ENCODE peak calls at places on chromosomes 1 and 21, in six cellular contexts. K is Panc1, J is neural crest cell, V is IMR-90, X is H1, Q is dorsolateral prefrontal cortex. N is an unnamed sample.

GRCh38 chr21:37368536-37369279 is 2.1 kb downstream of the DYRK1A start:
- DNase-seq in K (no peak), Q (no peak), V (peak), J (no peak), X (no peak), N (no peak)

GRCh38 chr1:57131701-57132394 is 166.0 kb upstream of the C8B start:
- DNase-seq in K (no peak), X (no peak), J (no peak), Q (no peak), V (peak), N (no peak)

GRCh38 chr1:201116091-201116490 is 3.9 kb upstream of the CACNA1S start:
- DNase-seq in K (no peak), J (no peak), V (no peak), X (no peak), Q (no peak), N (no peak)

GRCh38 chr1:67716800-67717199 is 31.8 kb downstream of the GADD45A start:
- DNase-seq in Q (no peak), X (no peak), V (peak), K (no peak), J (no peak), N (no peak)

GRCh38 chr21:42775891-42776290 is 103.4 kb downstream of the WDR4 start:
- DNase-seq in V (no peak), Q (no peak), J (no peak), K (no peak), X (no peak), N (no peak)

GRCh38 chr1:204323887-204324286 is 35.8 kb downstream of the PLEKHA6 start:
- DNase-seq in X (no peak), J (no peak), V (peak), Q (no peak), K (peak), N (no peak)

GRCh38 chr1:36321119-36321951 is 2.1 kb downstream of the EVA1B start:
- DNase-seq in J (peak), X (peak), Q (no peak), K (no peak), V (peak), N (no peak)

GRCh38 chr1:50348449-50349241 is 74.6 kb downstream of the DMRTA2 start:
- DNase-seq in V (peak), Q (no peak), J (peak), X (peak), K (peak), N (peak)

GRCh38 chr1:165679282-165680036 is 18.9 kb downstream of the ALDH9A1 start:
- DNase-seq in J (no peak), K (no peak), V (no peak), X (no peak), Q (no peak), N (no peak)

GRCh38 chr21:24023936-24024335 is 1583.3 kb downstream of the MRPL39 start:
- DNase-seq in Q (no peak), X (no peak), K (no peak), J (no peak), V (no peak), N (no peak)

GRCh38 chr1:93728480-93729131 is 47.0 kb upstream of the BCAR3 start:
- DNase-seq in V (no peak), X (no peak), Q (no peak), K (no peak), J (no peak), N (no peak)

GRCh38 chr1:223243441-223244050 is 100.5 kb upstream of the TLR5 start:
- DNase-seq in V (no peak), K (no peak), Q (no peak), X (no peak), J (no peak), N (no peak)

GRCh38 chr1:231778009-231778719 is 151.6 kb downstream of the DISC1 start:
- DNase-seq in Q (no peak), K (no peak), X (no peak), V (peak), J (no peak), N (no peak)

GRCh38 chr1:7454052-7454815 is 316.9 kb upstream of the VAMP3 start:
- DNase-seq in J (peak), X (no peak), V (peak), Q (no peak), K (no peak), N (no peak)

GRCh38 chr1:155136728-155137127 is 1.1 kb downstream of the SLC50A1 start:
- DNase-seq in J (no peak), Q (no peak), V (no peak), K (no peak), X (peak), N (no peak)

GRCh38 chr1:34418166-34418565 is 241.5 kb downstream of the C1orf94 start:
- DNase-seq in Q (no peak), K (no peak), J (no peak), X (no peak), V (no peak), N (no peak)

GRCh38 chr1:34415140-34415539 is 238.4 kb downstream of the C1orf94 start:
- DNase-seq in Q (no peak), V (no peak), K (no peak), X (no peak), J (no peak), N (no peak)

GRCh38 chr1:34419662-34420061 is 243.0 kb downstream of the C1orf94 start:
- DNase-seq in V (no peak), K (no peak), J (no peak), X (peak), Q (no peak), N (no peak)
- TF ChIP-seq CTCF in V (no peak), K (no peak), J (no peak), X (peak), Q (no peak), N (peak)

DNA sequence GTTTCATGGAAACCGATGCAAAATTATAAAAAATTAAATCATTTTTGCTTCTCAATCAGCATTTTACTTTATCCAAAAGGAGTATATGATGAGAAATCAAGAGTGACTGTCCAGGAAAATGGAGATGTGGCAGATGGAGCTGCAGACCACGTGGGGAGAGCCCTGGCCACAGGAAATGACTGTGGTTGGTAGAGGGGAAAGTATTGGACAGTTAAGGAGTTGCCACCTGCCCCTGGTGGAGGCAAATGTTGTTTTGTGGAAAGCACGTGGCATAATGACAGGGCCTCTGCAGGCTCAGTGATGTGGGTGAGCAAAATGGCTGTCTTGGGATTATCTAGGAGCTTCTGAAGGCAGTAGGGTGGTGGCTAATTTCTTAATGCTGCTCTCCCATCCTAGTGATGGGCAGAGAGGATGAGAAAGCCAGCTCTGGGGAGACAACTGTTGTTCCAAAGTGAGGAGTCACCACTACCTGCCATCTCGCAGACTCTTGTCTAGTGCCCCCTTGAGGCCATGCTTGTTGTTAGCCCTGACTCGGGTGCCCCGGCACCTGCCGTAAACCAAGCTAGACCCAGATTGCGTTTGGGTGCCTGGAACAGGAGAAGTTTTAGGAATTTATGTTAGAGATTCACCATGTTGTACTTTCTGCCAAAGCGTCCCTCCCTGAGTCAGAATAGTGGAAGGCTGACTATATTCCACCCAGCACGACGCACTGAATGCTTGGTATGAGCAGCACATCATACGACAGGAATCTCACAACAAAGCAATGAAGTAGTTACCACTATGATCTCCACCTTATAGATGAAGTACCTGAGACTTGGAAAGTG is 144.0 kb downstream of the ROR1 start:
- DNase-seq in Q (no peak), V (peak), K (no peak), X (peak), J (no peak), N (no peak)
- TF ChIP-seq CTCF in Q (peak), V (peak), K (peak), X (peak), J (peak), N (peak)

DNA sequence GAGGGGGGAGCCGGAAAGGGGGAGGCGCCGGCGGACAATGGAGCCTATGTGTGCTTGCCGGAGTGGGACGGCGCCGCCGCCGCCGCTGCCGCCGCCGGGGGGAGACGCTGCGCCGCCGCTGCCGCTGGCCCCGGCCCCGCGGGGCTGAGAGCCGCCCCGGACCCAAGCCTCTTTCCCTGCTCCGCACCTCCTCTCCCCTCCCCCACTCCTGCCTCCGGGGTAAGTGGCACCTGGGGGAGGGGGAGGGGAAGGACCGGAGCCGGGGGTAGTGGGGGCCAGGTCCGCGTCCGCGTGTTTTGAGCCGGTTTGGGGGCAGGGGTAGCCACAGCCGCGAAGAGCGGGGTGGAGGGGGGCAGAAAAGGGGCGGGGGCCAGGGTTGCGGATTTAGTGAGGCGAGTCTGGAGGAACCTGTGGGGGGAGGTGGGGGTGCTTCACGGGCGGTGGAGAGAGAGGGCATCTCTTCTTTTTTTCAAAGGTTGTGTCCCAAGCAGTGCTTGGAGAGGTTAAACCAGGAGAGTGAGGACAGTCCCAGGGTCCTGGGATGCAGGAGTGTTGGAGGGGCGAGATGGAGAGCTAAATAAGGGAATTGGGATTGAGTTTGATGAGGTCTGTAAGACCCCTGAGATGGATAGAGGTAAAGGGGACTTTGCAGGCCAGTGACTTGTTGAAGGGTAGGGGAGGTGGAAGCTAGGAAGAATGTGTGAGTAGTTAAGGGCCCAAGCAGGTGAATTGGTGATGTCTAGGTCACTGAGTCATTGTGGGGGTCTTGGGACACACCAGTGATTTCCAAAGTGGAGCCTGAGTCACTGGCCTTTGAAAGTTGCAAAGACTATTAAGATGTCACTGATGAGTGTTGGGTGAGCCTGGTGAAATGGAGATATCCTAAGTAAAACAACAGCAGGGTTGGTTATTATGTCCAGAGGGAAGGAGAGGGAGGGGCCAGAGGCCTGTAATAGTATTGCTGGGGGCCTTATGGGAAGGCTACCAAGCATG is 59.1 kb downstream of the BCL9 start:
- DNase-seq in V (peak), J (no peak), Q (no peak), K (no peak), X (no peak), N (no peak)
- TF ChIP-seq CTCF in V (no peak), J (no peak), Q (peak), K (peak), X (no peak), N (peak)

DNA sequence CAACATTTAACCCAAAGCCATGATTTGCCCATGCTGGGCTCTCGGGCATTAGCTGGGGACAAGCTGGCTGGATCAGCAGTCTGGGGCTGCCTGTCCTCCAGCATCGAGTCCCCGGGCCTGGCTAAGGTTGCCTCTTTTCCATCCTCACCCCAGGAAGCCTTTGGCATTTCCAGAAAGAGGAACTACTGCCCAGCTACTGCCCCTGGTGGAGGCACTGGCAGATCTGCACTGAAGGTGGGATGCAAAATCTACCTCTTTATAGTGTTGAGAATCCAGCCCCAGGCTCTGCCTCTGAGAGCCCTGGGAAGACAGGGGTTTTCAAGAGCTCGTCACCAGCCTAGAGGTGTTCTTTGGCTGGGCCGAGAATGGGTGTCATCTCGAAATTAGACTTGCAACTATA is 635.9 kb downstream of the MATN1 start:
- DNase-seq in J (no peak), V (no peak), X (no peak), K (no peak), Q (no peak), N (no peak)
- TF ChIP-seq CTCF in J (peak), V (peak), X (peak), K (no peak), Q (peak), N (peak)

GRCh38 chr1:160113407-160113806 is 2.2 kb upstream of the ATP1A2 start:
- DNase-seq in V (no peak), X (no peak), Q (no peak), J (no peak), K (no peak), N (no peak)
- TF ChIP-seq CTCF in V (no peak), X (no peak), Q (no peak), J (no peak), K (no peak), N (peak)